ENCODE peak calls at places on chromosome 7, in five cellular contexts. One of them, this sample, is unnamed. For H3K4me1, the result is how much of the 10 kb centered on the place peaks cover.

GRCh38 chr7:30596721-30597120 is 2.0 kb downstream of the GARS1 start:
- DNase-seq in gastrocnemius medialis: no peak
- DNase-seq in mammary epithelial cell: no peak
- DNase-seq in A549: no peak
- DNase-seq in MM.1S: no peak
- DNase-seq in this sample: no peak

GRCh38 chr7:124310934-124311390 is 278.1 kb upstream of the TMEM229A start:
- DNase-seq in gastrocnemius medialis: no peak
- DNase-seq in mammary epithelial cell: no peak
- DNase-seq in A549: no peak
- DNase-seq in MM.1S: no peak
- DNase-seq in this sample: no peak

GRCh38 chr7:103796296-103796962 is 193.0 kb downstream of the RELN start:
- DNase-seq in gastrocnemius medialis: no peak
- DNase-seq in mammary epithelial cell: no peak
- DNase-seq in A549: no peak
- DNase-seq in MM.1S: no peak
- DNase-seq in this sample: no peak

GRCh38 chr7:142384508-142384922 is 126.7 kb upstream of the PRSS58 start:
- DNase-seq in gastrocnemius medialis: no peak
- DNase-seq in mammary epithelial cell: peak
- DNase-seq in A549: no peak
- DNase-seq in MM.1S: no peak
- DNase-seq in this sample: no peak

GRCh38 chr7:6271091-6271658 is 1.2 kb downstream of the CYTH3 start:
- DNase-seq in gastrocnemius medialis: peak
- DNase-seq in mammary epithelial cell: peak
- DNase-seq in A549: peak
- DNase-seq in MM.1S: no peak
- DNase-seq in this sample: no peak

GRCh38 chr7:115009736-115010435 is 88.0 kb downstream of the MDFIC start:
- DNase-seq in gastrocnemius medialis: peak
- DNase-seq in mammary epithelial cell: no peak
- DNase-seq in A549: no peak
- DNase-seq in MM.1S: no peak
- DNase-seq in this sample: no peak

GRCh38 chr7:21128418-21128817 is 299.5 kb upstream of the SP4 start:
- DNase-seq in gastrocnemius medialis: no peak
- DNase-seq in mammary epithelial cell: peak
- DNase-seq in A549: no peak
- DNase-seq in MM.1S: no peak
- DNase-seq in this sample: no peak

GRCh38 chr7:2044311-2044882 is 188.3 kb downstream of the MAD1L1 start:
- DNase-seq in gastrocnemius medialis: no peak
- DNase-seq in mammary epithelial cell: no peak
- DNase-seq in A549: no peak
- DNase-seq in MM.1S: no peak
- DNase-seq in this sample: no peak

GRCh38 chr7:24965831-24966708 is 13.9 kb downstream of the OSBPL3 start:
- DNase-seq in gastrocnemius medialis: no peak
- DNase-seq in mammary epithelial cell: peak
- DNase-seq in A549: no peak
- DNase-seq in MM.1S: peak
- DNase-seq in this sample: no peak

GRCh38 chr7:26653966-26654365 is 210.4 kb downstream of the SKAP2 start:
- DNase-seq in gastrocnemius medialis: no peak
- DNase-seq in mammary epithelial cell: no peak
- DNase-seq in A549: no peak
- DNase-seq in MM.1S: no peak
- DNase-seq in this sample: no peak

GRCh38 chr7:43112088-43112940 is at the start of gene HECW1:
- DNase-seq in gastrocnemius medialis: no peak
- DNase-seq in mammary epithelial cell: no peak
- DNase-seq in A549: no peak
- DNase-seq in MM.1S: no peak
- DNase-seq in this sample: no peak

GRCh38 chr7:105622114-105622731 is 40.9 kb upstream of the EFCAB10 start:
- DNase-seq in gastrocnemius medialis: no peak
- DNase-seq in mammary epithelial cell: no peak
- DNase-seq in A549: no peak
- DNase-seq in MM.1S: no peak
- DNase-seq in this sample: no peak

GRCh38 chr7:80851896-80852476 is 66.9 kb downstream of the SEMA3C start:
- DNase-seq in gastrocnemius medialis: no peak
- DNase-seq in mammary epithelial cell: peak
- DNase-seq in A549: no peak
- DNase-seq in MM.1S: no peak
- DNase-seq in this sample: no peak

GRCh38 chr7:128352138-128352537 is 8.4 kb upstream of the RBM28 start:
- DNase-seq in gastrocnemius medialis: no peak
- DNase-seq in mammary epithelial cell: no peak
- DNase-seq in A549: no peak
- DNase-seq in MM.1S: no peak
- DNase-seq in this sample: no peak

GRCh38 chr7:148242271-148242801 is 348.2 kb upstream of the C7orf33 start:
- DNase-seq in gastrocnemius medialis: no peak
- DNase-seq in mammary epithelial cell: peak
- DNase-seq in A549: peak
- DNase-seq in MM.1S: peak
- DNase-seq in this sample: peak

GRCh38 chr7:93390660-93391059 is 158.5 kb downstream of the VPS50 start:
- DNase-seq in gastrocnemius medialis: no peak
- DNase-seq in mammary epithelial cell: no peak
- DNase-seq in A549: no peak
- DNase-seq in MM.1S: no peak
- DNase-seq in this sample: no peak

GRCh38 chr7:97454636-97455035 is 277.2 kb upstream of the TAC1 start:
- DNase-seq in gastrocnemius medialis: no peak
- DNase-seq in mammary epithelial cell: no peak
- DNase-seq in A549: no peak
- DNase-seq in MM.1S: no peak
- DNase-seq in this sample: no peak

GRCh38 chr7:140024585-140024984 is 38.2 kb downstream of the PARP12 start:
- DNase-seq in gastrocnemius medialis: no peak
- DNase-seq in mammary epithelial cell: no peak
- DNase-seq in A549: no peak
- DNase-seq in MM.1S: no peak
- DNase-seq in this sample: no peak

GRCh38 chr7:39904077-39904486 is 46.0 kb upstream of the CDK13 start:
- DNase-seq in gastrocnemius medialis: no peak
- DNase-seq in mammary epithelial cell: no peak
- DNase-seq in A549: no peak
- DNase-seq in MM.1S: no peak
- DNase-seq in this sample: no peak

GRCh38 chr7:105304040-105304895 is 84.5 kb downstream of the SRPK2 start:
- DNase-seq in gastrocnemius medialis: no peak
- DNase-seq in mammary epithelial cell: peak
- DNase-seq in A549: no peak
- DNase-seq in MM.1S: peak
- DNase-seq in this sample: no peak

GRCh38 chr7:88842217-88842616 is 46.7 kb upstream of the TEX47 start:
- DNase-seq in gastrocnemius medialis: no peak
- DNase-seq in mammary epithelial cell: no peak
- DNase-seq in A549: no peak
- DNase-seq in MM.1S: no peak
- DNase-seq in this sample: no peak

GRCh38 chr7:129144095-129144833 is at the start of gene TSPAN33:
- DNase-seq in gastrocnemius medialis: peak
- DNase-seq in mammary epithelial cell: peak
- DNase-seq in A549: peak
- DNase-seq in MM.1S: peak
- DNase-seq in this sample: peak

GRCh38 chr7:130489140-130489967 is 2.5 kb upstream of the MEST start:
- DNase-seq in gastrocnemius medialis: no peak
- DNase-seq in mammary epithelial cell: no peak
- DNase-seq in A549: no peak
- DNase-seq in MM.1S: no peak
- DNase-seq in this sample: no peak

GRCh38 chr7:33177876-33178275 is 48.5 kb downstream of the BBS9 start:
- DNase-seq in gastrocnemius medialis: no peak
- DNase-seq in mammary epithelial cell: no peak
- DNase-seq in A549: no peak
- DNase-seq in MM.1S: no peak
- DNase-seq in this sample: no peak

GRCh38 chr7:45443263-45443662 is 130.9 kb upstream of the ADCY1 start:
- DNase-seq in gastrocnemius medialis: no peak
- DNase-seq in mammary epithelial cell: no peak
- DNase-seq in A549: no peak
- DNase-seq in MM.1S: no peak
- DNase-seq in this sample: no peak

GRCh38 chr7:98628418-98628817 is 11.3 kb downstream of the NPTX2 start:
- DNase-seq in gastrocnemius medialis: no peak
- DNase-seq in mammary epithelial cell: no peak
- DNase-seq in A549: no peak
- DNase-seq in MM.1S: no peak
- DNase-seq in this sample: no peak

GRCh38 chr7:3910041-3910440 is 609.0 kb downstream of the SDK1 start:
- DNase-seq in gastrocnemius medialis: no peak
- DNase-seq in mammary epithelial cell: no peak
- DNase-seq in A549: no peak
- DNase-seq in MM.1S: no peak
- DNase-seq in this sample: no peak

GRCh38 chr7:136594739-136595144 is 273.7 kb upstream of the CHRM2 start:
- DNase-seq in gastrocnemius medialis: no peak
- DNase-seq in mammary epithelial cell: no peak
- DNase-seq in A549: no peak
- DNase-seq in MM.1S: no peak
- DNase-seq in this sample: no peak

GRCh38 chr7:32273297-32273696 is 203.1 kb upstream of the PDE1C start:
- DNase-seq in gastrocnemius medialis: no peak
- DNase-seq in mammary epithelial cell: no peak
- DNase-seq in A549: no peak
- DNase-seq in MM.1S: no peak
- DNase-seq in this sample: no peak

DNA sequence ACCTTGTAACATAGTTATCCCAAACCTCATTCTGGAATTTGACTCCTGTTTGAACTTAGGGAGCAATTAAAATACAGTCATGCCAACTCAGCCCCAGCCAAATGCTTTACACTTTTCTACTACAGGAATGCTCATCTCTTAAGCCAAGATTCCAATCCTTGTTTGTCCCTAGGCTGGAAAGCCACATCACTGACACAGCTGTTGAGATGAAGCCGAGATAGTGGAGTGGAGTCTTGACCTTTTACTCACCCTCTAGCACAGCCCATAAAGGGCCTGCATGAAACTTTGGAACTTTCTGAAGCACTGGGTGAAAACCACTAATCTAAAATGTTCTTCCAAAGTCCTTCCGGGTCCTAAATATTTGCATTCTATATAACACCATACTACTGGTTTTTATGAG is 247.3 kb downstream of the ETV1 start:
- DNase-seq in gastrocnemius medialis: no peak
- DNase-seq in mammary epithelial cell: peak
- DNase-seq in A549: no peak
- DNase-seq in MM.1S: no peak
- DNase-seq in this sample: no peak
- H3K4me3 ChIP-seq in gastrocnemius medialis: no peak
- H3K4me3 ChIP-seq in mammary epithelial cell: no peak
- H3K4me3 ChIP-seq in A549: no peak
- H3K4me3 ChIP-seq in MM.1S: no peak
- H3K4me3 ChIP-seq in this sample: no peak

DNA sequence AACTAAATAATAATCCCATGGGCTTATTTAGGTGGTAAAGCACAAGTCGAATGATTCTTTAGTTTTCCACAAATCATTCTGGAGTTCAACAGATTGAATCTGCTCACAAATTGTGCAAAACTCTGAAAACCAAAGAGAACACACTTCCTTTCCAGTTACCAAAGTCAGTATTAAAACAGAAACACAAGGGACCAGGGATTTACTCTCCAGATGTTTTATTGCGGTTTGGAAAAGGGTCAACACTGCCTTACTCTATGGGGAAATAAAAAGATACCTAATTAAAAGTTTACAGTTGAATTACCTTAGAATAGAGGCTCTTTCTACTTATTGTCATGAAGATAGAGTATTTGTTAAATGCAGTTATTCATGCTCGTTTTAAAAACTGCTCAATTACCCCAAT is 8.6 kb downstream of the LAMB1 start:
- DNase-seq in gastrocnemius medialis: no peak
- DNase-seq in mammary epithelial cell: no peak
- DNase-seq in A549: no peak
- DNase-seq in MM.1S: no peak
- DNase-seq in this sample: no peak
- H3K4me1 ChIP-seq in gastrocnemius medialis: under half
- H3K4me1 ChIP-seq in mammary epithelial cell: half or more
- H3K4me1 ChIP-seq in A549: half or more
- H3K4me1 ChIP-seq in MM.1S: under half
- H3K4me1 ChIP-seq in this sample: under half

GRCh38 chr7:51316666-51317581 is at the start of gene COBL:
- DNase-seq in gastrocnemius medialis: peak
- DNase-seq in mammary epithelial cell: no peak
- DNase-seq in A549: peak
- DNase-seq in MM.1S: no peak
- DNase-seq in this sample: no peak
- H3K4me3 ChIP-seq in gastrocnemius medialis: peak
- H3K4me3 ChIP-seq in mammary epithelial cell: peak
- H3K4me3 ChIP-seq in A549: peak
- H3K4me3 ChIP-seq in MM.1S: peak
- H3K4me3 ChIP-seq in this sample: peak

GRCh38 chr7:37435156-37435555 is 13.5 kb downstream of the ELMO1 start:
- DNase-seq in gastrocnemius medialis: no peak
- DNase-seq in mammary epithelial cell: no peak
- DNase-seq in A549: no peak
- DNase-seq in MM.1S: no peak
- DNase-seq in this sample: no peak
- H3K4me1 ChIP-seq in gastrocnemius medialis: under half
- H3K4me1 ChIP-seq in mammary epithelial cell: under half
- H3K4me1 ChIP-seq in A549: under half
- H3K4me1 ChIP-seq in MM.1S: under half
- H3K4me1 ChIP-seq in this sample: under half

DNA sequence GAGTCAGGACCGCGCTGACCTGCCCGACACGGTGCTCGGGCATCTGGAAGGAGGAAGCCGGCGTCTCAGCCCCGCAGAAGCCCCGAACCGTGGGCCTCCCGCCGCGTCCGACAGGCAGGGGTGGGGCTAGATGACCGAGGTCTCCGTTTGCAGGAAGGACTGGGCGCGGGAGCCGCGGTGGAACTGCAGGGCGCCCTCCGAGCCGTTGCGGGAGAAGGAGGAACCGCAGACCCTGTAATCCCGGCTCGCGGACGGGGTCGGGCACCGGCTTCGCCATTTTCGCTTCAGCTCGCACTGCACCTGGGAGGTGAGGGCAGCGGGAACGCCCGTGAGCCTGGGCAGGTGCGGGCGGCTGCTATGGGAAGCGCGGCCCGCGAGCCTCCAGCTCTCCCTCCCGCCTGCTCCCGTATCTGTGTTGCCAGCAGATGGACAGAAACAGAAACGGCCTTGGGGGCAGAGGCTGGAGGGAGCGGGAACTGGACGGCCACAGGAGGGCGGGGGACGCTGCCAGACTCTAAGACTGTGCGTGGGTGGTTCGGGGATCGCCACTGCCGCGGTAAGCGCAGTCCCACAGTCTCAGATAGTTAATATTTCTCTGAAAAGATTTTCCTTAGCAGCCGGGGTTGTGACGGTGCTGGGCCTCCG is 114.1 kb downstream of the VIPR2 start:
- DNase-seq in gastrocnemius medialis: no peak
- DNase-seq in mammary epithelial cell: no peak
- DNase-seq in A549: peak
- DNase-seq in MM.1S: peak
- DNase-seq in this sample: peak
- H3K4me3 ChIP-seq in gastrocnemius medialis: peak
- H3K4me3 ChIP-seq in mammary epithelial cell: peak
- H3K4me3 ChIP-seq in A549: peak
- H3K4me3 ChIP-seq in MM.1S: peak
- H3K4me3 ChIP-seq in this sample: peak